ENCODE peak calls at places on chromosomes 5 and 9, in seven cellular contexts. P is NCI-H774; H is activated effector memory CD4-positive, alpha-beta T cell treated with anti-CD3 and anti-CD28 coated beads, Interleukin-2, amount 50 U/mL, for 16 hours; I is pancreas; G is HEK293T; D is AG09319; C is AG08396. R is an unnamed sample.

GRCh38 chr5:75037106-75037505 is 15.3 kb downstream of the GCNT4 start:
- DNase-seq in P (no peak), H (peak), I (no peak), G (peak), D (no peak), C (peak), R (peak)

GRCh38 chr9:101119206-101119819 is 90.8 kb downstream of the PLPPR1 start:
- DNase-seq in P (peak), H (no peak), I (peak), G (peak), D (no peak), C (peak), R (peak)

GRCh38 chr5:60843693-60844428 is at the start of gene ELOVL7:
- DNase-seq in P (peak), H (peak), I (peak), G (peak), D (no peak), C (peak), R (peak)

GRCh38 chr5:122169350-122170103 is 40.2 kb downstream of the ZNF474 start:
- DNase-seq in P (no peak), H (no peak), I (no peak), G (no peak), D (no peak), C (no peak), R (no peak)

GRCh38 chr5:134738963-134739661 is 764 bp downstream of the CAMLG start:
- DNase-seq in P (peak), H (peak), I (no peak), G (peak), D (no peak), C (peak), R (no peak)

GRCh38 chr5:3006526-3006925 is 255.0 kb upstream of the IRX2 start:
- DNase-seq in P (no peak), H (no peak), I (peak), G (no peak), D (no peak), C (no peak), R (no peak)

GRCh38 chr5:179222246-179223017 is 122.8 kb downstream of the ADAMTS2 start:
- DNase-seq in P (no peak), H (peak), I (peak), G (no peak), D (no peak), C (no peak), R (no peak)

GRCh38 chr9:107141967-107142366 is 141.1 kb upstream of the RAD23B start:
- DNase-seq in P (no peak), H (no peak), I (no peak), G (no peak), D (no peak), C (no peak), R (no peak)

GRCh38 chr9:8140557-8140956 is 341.0 kb upstream of the DMAC1 start:
- DNase-seq in P (no peak), H (no peak), I (no peak), G (no peak), D (no peak), C (no peak), R (no peak)

GRCh38 chr5:150607105-150607504 is 33.4 kb upstream of the SYNPO start:
- DNase-seq in P (no peak), H (no peak), I (no peak), G (no peak), D (no peak), C (no peak), R (no peak)

GRCh38 chr5:150263801-150264621 is 25.6 kb downstream of the CAMK2A start:
- DNase-seq in P (no peak), H (no peak), I (no peak), G (no peak), D (peak), C (peak), R (peak)

GRCh38 chr5:54324651-54325271 is 14.4 kb upstream of the ARL15 start:
- DNase-seq in P (no peak), H (no peak), I (no peak), G (no peak), D (no peak), C (no peak), R (no peak)

GRCh38 chr9:137763271-137763955 is 114.2 kb upstream of the CACNA1B start:
- DNase-seq in P (no peak), H (no peak), I (no peak), G (no peak), D (no peak), C (no peak), R (no peak)

GRCh38 chr5:76870046-76870445 is 20.2 kb downstream of the S100Z start:
- DNase-seq in P (no peak), H (no peak), I (no peak), G (no peak), D (no peak), C (no peak), R (no peak)

GRCh38 chr5:40754381-40755092 is 1.2 kb downstream of the TTC33 start:
- DNase-seq in P (no peak), H (no peak), I (no peak), G (no peak), D (no peak), C (peak), R (no peak)

GRCh38 chr9:79185866-79186265 is 385.9 kb upstream of the TLE4 start:
- DNase-seq in P (no peak), H (no peak), I (no peak), G (no peak), D (peak), C (no peak), R (no peak)

GRCh38 chr9:98906273-98907040 is 37.2 kb upstream of the COL15A1 start:
- DNase-seq in P (no peak), H (no peak), I (no peak), G (no peak), D (no peak), C (no peak), R (no peak)

GRCh38 chr5:150182774-150183173 is 7.1 kb upstream of the SLC6A7 start:
- DNase-seq in P (no peak), H (no peak), I (no peak), G (no peak), D (no peak), C (no peak), R (no peak)

GRCh38 chr5:56302027-56302426 is 68.9 kb upstream of the ANKRD55 start:
- DNase-seq in P (no peak), H (no peak), I (no peak), G (no peak), D (no peak), C (peak), R (no peak)

GRCh38 chr5:28165116-28165515 is 1126.7 kb upstream of the CDH9 start:
- DNase-seq in P (no peak), H (no peak), I (no peak), G (no peak), D (no peak), C (no peak), R (no peak)

GRCh38 chr5:125634242-125634835 is 788.9 kb upstream of the GRAMD2B start:
- DNase-seq in P (peak), H (no peak), I (no peak), G (no peak), D (no peak), C (no peak), R (no peak)

GRCh38 chr5:40791715-40792139 is 6.4 kb downstream of the PRKAA1 start:
- DNase-seq in P (no peak), H (no peak), I (no peak), G (no peak), D (no peak), C (no peak), R (no peak)

GRCh38 chr9:83231039-83231438 is 168.1 kb upstream of the RASEF start:
- DNase-seq in P (no peak), H (no peak), I (no peak), G (no peak), D (no peak), C (no peak), R (no peak)

GRCh38 chr5:179265529-179266290 is 79.6 kb downstream of the ADAMTS2 start:
- DNase-seq in P (no peak), H (peak), I (peak), G (no peak), D (peak), C (peak), R (peak)

GRCh38 chr5:10789021-10789420 is 28.0 kb upstream of the DAP start:
- DNase-seq in P (no peak), H (no peak), I (no peak), G (no peak), D (peak), C (peak), R (no peak)

GRCh38 chr9:12785251-12785880 is 10.5 kb downstream of the LURAP1L start:
- DNase-seq in P (no peak), H (no peak), I (no peak), G (no peak), D (no peak), C (no peak), R (peak)

GRCh38 chr9:126119731-126120130 is 206.9 kb upstream of the MVB12B start:
- DNase-seq in P (no peak), H (no peak), I (no peak), G (no peak), D (no peak), C (no peak), R (no peak)

GRCh38 chr9:35423499-35423898 is 66.4 kb upstream of the RUSC2 start:
- DNase-seq in P (no peak), H (no peak), I (no peak), G (no peak), D (no peak), C (no peak), R (no peak)

GRCh38 chr9:129183495-129184308 is 5.6 kb upstream of the IER5L start:
- DNase-seq in P (no peak), H (no peak), I (no peak), G (no peak), D (no peak), C (no peak), R (no peak)

GRCh38 chr9:82891321-82891720 is 171.6 kb downstream of the RASEF start:
- DNase-seq in P (no peak), H (no peak), I (no peak), G (no peak), D (no peak), C (no peak), R (no peak)

R was measured in stomach.